ENCODE peak calls at places on chromosomes 5 and 9, in four cellular contexts. J is psoas muscle, E is amniotic stem cell, X is substantia nigra. F is an unnamed sample.

GRCh38 chr9:98784855-98785254 is 11.5 kb downstream of the ANKS6 start:
- DNase-seq in J (no peak), E (no peak), X (no peak), F (no peak)

GRCh38 chr5:81359108-81359507 is 34.8 kb downstream of the ACOT12 start:
- DNase-seq in J (no peak), E (no peak), X (no peak), F (no peak)

GRCh38 chr5:73273379-73274050 is 100.5 kb downstream of the TMEM174 start:
- DNase-seq in J (no peak), E (no peak), X (no peak), F (no peak)

GRCh38 chr9:136429683-136430590 is 9.7 kb downstream of the INPP5E start:
- DNase-seq in J (no peak), E (no peak), X (no peak), F (no peak)

GRCh38 chr5:51380603-51381207 is 2.5 kb upstream of the ISL1 start:
- DNase-seq in J (no peak), E (peak), X (no peak), F (no peak)

GRCh38 chr5:96022971-96023370 is 61.3 kb upstream of the ELL2 start:
- DNase-seq in J (no peak), E (no peak), X (no peak), F (no peak)

GRCh38 chr5:35331941-35332340 is 101.7 kb upstream of the PRLR start:
- DNase-seq in J (no peak), E (no peak), X (no peak), F (no peak)

GRCh38 chr5:16108418-16108817 is 71.2 kb downstream of the MARCHF11 start:
- DNase-seq in J (no peak), E (no peak), X (no peak), F (no peak)

GRCh38 chr9:135450956-135451355 is 28.6 kb upstream of the PPP1R26 start:
- DNase-seq in J (no peak), E (no peak), X (no peak), F (no peak)

GRCh38 chr5:56264417-56265025 is 31.4 kb upstream of the ANKRD55 start:
- DNase-seq in J (no peak), E (no peak), X (no peak), F (peak)

GRCh38 chr5:74149395-74149794 is 491.1 kb downstream of the ENC1 start:
- DNase-seq in J (no peak), E (no peak), X (no peak), F (peak)

GRCh38 chr9:96612105-96612965 is 7.3 kb downstream of the CDC14B start:
- DNase-seq in J (peak), E (peak), X (peak), F (peak)

GRCh38 chr9:123620258-123620657 is 264.3 kb downstream of the CRB2 start:
- DNase-seq in J (no peak), E (no peak), X (no peak), F (no peak)

GRCh38 chr9:136954270-136955083 is 2.4 kb downstream of the LCN12 start:
- DNase-seq in J (no peak), E (no peak), X (no peak), F (no peak)

GRCh38 chr9:104276709-104277245 is 182.7 kb downstream of the SMC2 start:
- DNase-seq in J (no peak), E (peak), X (no peak), F (peak)

GRCh38 chr5:150296496-150296895 is 6.2 kb downstream of the ARSI start:
- DNase-seq in J (no peak), E (no peak), X (no peak), F (no peak)

GRCh38 chr9:133141833-133142594 is 21.0 kb upstream of the RALGDS start:
- DNase-seq in J (no peak), E (no peak), X (no peak), F (no peak)

GRCh38 chr5:140840978-140841962 is at the start of gene PCDHA8:
- DNase-seq in J (no peak), E (no peak), X (no peak), F (no peak)

GRCh38 chr5:172414618-172415599 is 39.4 kb downstream of the SH3PXD2B start:
- DNase-seq in J (peak), E (no peak), X (peak), F (no peak)

GRCh38 chr9:13928988-13929387 is 385.0 kb downstream of the NFIB start:
- DNase-seq in J (no peak), E (no peak), X (no peak), F (no peak)

GRCh38 chr5:86909461-86909881 is 291.7 kb downstream of the COX7C start:
- DNase-seq in J (no peak), E (no peak), X (no peak), F (peak)

GRCh38 chr5:131795879-131796792 is 681 bp downstream of the FNIP1 start:
- DNase-seq in J (peak), E (peak), X (peak), F (peak)

GRCh38 chr9:4106081-4106491 is 193.8 kb downstream of the GLIS3 start:
- DNase-seq in J (no peak), E (no peak), X (no peak), F (no peak)

GRCh38 chr9:78014776-78015175 is 16.8 kb downstream of the GNAQ start:
- DNase-seq in J (no peak), E (no peak), X (no peak), F (no peak)

GRCh38 chr9:89970701-89971100 is 365.9 kb downstream of the GADD45G start:
- DNase-seq in J (no peak), E (no peak), X (no peak), F (no peak)

GRCh38 chr9:126652140-126652558 is 38.4 kb downstream of the LMX1B start:
- DNase-seq in J (no peak), E (no peak), X (no peak), F (no peak)